ENCODE peak calls at places on chromosomes 6 and 20, in eight cellular contexts. D is NCI-H1417 treated with DMSO at 0.1 percent for 48 hours, F is KG1, X is neural progenitor cell, T is HL-60, G is non-pigmented ciliary epithelial cell, L is NCI-H187 treated with DMSO at 0.1 percent for 48 hours, C is Ammon's horn. Y is an unnamed sample.

GRCh38 chr20:23782366-23782983 is 31.7 kb upstream of the CST1 start:
- DNase-seq in D (no peak), F (no peak), X (peak), T (peak), G (no peak), L (no peak), C (peak), Y (no peak)

GRCh38 chr20:1150218-1150617 is 31.8 kb downstream of the PSMF1 start:
- DNase-seq in D (no peak), F (no peak), X (no peak), T (no peak), G (peak), L (no peak), C (no peak), Y (no peak)

GRCh38 chr6:111200823-111201134 is 113.5 kb downstream of the SLC16A10 start:
- DNase-seq in D (no peak), F (no peak), X (no peak), T (no peak), G (no peak), L (no peak), C (no peak), Y (no peak)

GRCh38 chr20:53990768-53991472 is 79.5 kb downstream of the BCAS1 start:
- DNase-seq in D (no peak), F (no peak), X (no peak), T (no peak), G (no peak), L (no peak), C (no peak), Y (no peak)

GRCh38 chr6:135231469-135231844 is 50.3 kb downstream of the MYB start:
- DNase-seq in D (no peak), F (no peak), X (no peak), T (no peak), G (no peak), L (no peak), C (no peak), Y (no peak)

GRCh38 chr6:131660195-131660594 is 23.1 kb downstream of the ENPP3 start:
- DNase-seq in D (no peak), F (no peak), X (no peak), T (peak), G (no peak), L (no peak), C (no peak), Y (no peak)

GRCh38 chr6:114142256-114142655 is 171.3 kb upstream of the HDAC2 start:
- DNase-seq in D (no peak), F (no peak), X (no peak), T (no peak), G (no peak), L (no peak), C (peak), Y (no peak)

GRCh38 chr6:5484692-5485091 is 223.4 kb downstream of the FARS2 start:
- DNase-seq in D (no peak), F (no peak), X (no peak), T (no peak), G (no peak), L (no peak), C (no peak), Y (no peak)

GRCh38 chr6:88780714-88781389 is 182.6 kb downstream of the RNGTT start:
- DNase-seq in D (no peak), F (peak), X (peak), T (peak), G (peak), L (no peak), C (peak), Y (peak)

GRCh38 chr20:19876828-19877227 is 118.8 kb downstream of the RIN2 start:
- DNase-seq in D (no peak), F (no peak), X (no peak), T (no peak), G (no peak), L (no peak), C (no peak), Y (no peak)

GRCh38 chr20:36447101-36447500 is 94.2 kb upstream of the MYL9 start:
- DNase-seq in D (no peak), F (no peak), X (no peak), T (no peak), G (no peak), L (no peak), C (no peak), Y (no peak)

GRCh38 chr6:90286884-90287488 is 9.7 kb downstream of the BACH2 start:
- DNase-seq in D (no peak), F (no peak), X (peak), T (peak), G (no peak), L (no peak), C (no peak), Y (no peak)

GRCh38 chr20:17967595-17968365 is 814 bp downstream of the SNX5 start:
- DNase-seq in D (no peak), F (no peak), X (no peak), T (peak), G (no peak), L (no peak), C (no peak), Y (no peak)

GRCh38 chr6:151186931-151187330 is 52.8 kb upstream of the AKAP12 start:
- DNase-seq in D (no peak), F (no peak), X (no peak), T (no peak), G (no peak), L (no peak), C (no peak), Y (no peak)

GRCh38 chr20:37986063-37986858 is 47.0 kb downstream of the TTI1 start:
- DNase-seq in D (no peak), F (no peak), X (no peak), T (no peak), G (no peak), L (no peak), C (no peak), Y (no peak)

GRCh38 chr6:13273931-13274706 is 54.2 kb downstream of the TBC1D7 start:
- DNase-seq in D (no peak), F (peak), X (no peak), T (peak), G (no peak), L (no peak), C (peak), Y (peak)

GRCh38 chr20:18754030-18754659 is 59.4 kb upstream of the SCP2D1 start:
- DNase-seq in D (no peak), F (peak), X (no peak), T (peak), G (peak), L (no peak), C (no peak), Y (no peak)

GRCh38 chr20:1434571-1435336 is 31.9 kb downstream of the NSFL1C start:
- DNase-seq in D (no peak), F (peak), X (no peak), T (peak), G (peak), L (no peak), C (peak), Y (peak)

GRCh38 chr20:26209171-26209941 is 512.7 kb upstream of the ZNF337 start:
- DNase-seq in D (no peak), F (no peak), X (peak), T (no peak), G (no peak), L (no peak), C (no peak), Y (no peak)

GRCh38 chr6:52155791-52156576 is 30.2 kb upstream of the IL17A start:
- DNase-seq in D (no peak), F (peak), X (no peak), T (no peak), G (no peak), L (no peak), C (no peak), Y (no peak)

GRCh38 chr20:25148982-25149846 is 46.3 kb upstream of the ENTPD6 start:
- DNase-seq in D (no peak), F (no peak), X (no peak), T (no peak), G (no peak), L (no peak), C (no peak), Y (no peak)

GRCh38 chr6:43277643-43278523 is 20.2 kb upstream of the SLC22A7 start:
- DNase-seq in D (no peak), F (no peak), X (peak), T (no peak), G (no peak), L (no peak), C (no peak), Y (no peak)

GRCh38 chr20:62156592-62157386 is 13.2 kb downstream of the SS18L1 start:
- DNase-seq in D (no peak), F (no peak), X (peak), T (peak), G (no peak), L (no peak), C (peak), Y (peak)

GRCh38 chr6:41426888-41427641 is 91.7 kb downstream of the NCR2 start:
- DNase-seq in D (no peak), F (no peak), X (peak), T (no peak), G (no peak), L (no peak), C (no peak), Y (no peak)

GRCh38 chr6:20790032-20790791 is 256.0 kb downstream of the CDKAL1 start:
- DNase-seq in D (no peak), F (no peak), X (no peak), T (no peak), G (no peak), L (no peak), C (no peak), Y (no peak)

GRCh38 chr6:139863356-139863755 is 488.9 kb upstream of the CITED2 start:
- DNase-seq in D (no peak), F (no peak), X (no peak), T (no peak), G (no peak), L (no peak), C (no peak), Y (no peak)

GRCh38 chr6:46023216-46023915 is 7.7 kb upstream of the CLIC5 start:
- DNase-seq in D (no peak), F (no peak), X (no peak), T (no peak), G (no peak), L (no peak), C (no peak), Y (no peak)

GRCh38 chr6:11494786-11495564 is 42.6 kb upstream of the TMEM170B start:
- DNase-seq in D (no peak), F (no peak), X (no peak), T (no peak), G (no peak), L (no peak), C (peak), Y (no peak)

GRCh38 chr6:26205161-26205624 is 118.0 kb downstream of the HFE start:
- DNase-seq in D (peak), F (peak), X (peak), T (peak), G (no peak), L (peak), C (peak), Y (peak)

GRCh38 chr20:57638173-57638894 is 18.1 kb upstream of the ZBP1 start:
- DNase-seq in D (no peak), F (no peak), X (no peak), T (no peak), G (no peak), L (no peak), C (no peak), Y (peak)

GRCh38 chr20:53888951-53889350 is 181.4 kb downstream of the BCAS1 start:
- DNase-seq in D (no peak), F (no peak), X (no peak), T (no peak), G (no peak), L (no peak), C (no peak), Y (no peak)

GRCh38 chr6:167898673-167899311 is 72.1 kb downstream of the AFDN start:
- DNase-seq in D (no peak), F (no peak), X (peak), T (no peak), G (no peak), L (no peak), C (no peak), Y (no peak)